ENCODE peak calls at places on chromosome X, in seven cellular contexts. C, M, R, Z, X, T and H are unnamed samples.
A peak's percentile ranks its signal among the peaks of the same experiment; 100 is the strongest.

GRCh38 chrX:15143050-15143824 is 126.6 kb downstream of the ASB9 start:
- DNase-seq in C (peak; percentile 49), M (no peak), R (peak; percentile 20), Z (peak; percentile 16), X (peak; percentile 39), T (no peak), H (no peak)

GRCh38 chrX:23902419-23902818 is 5.3 kb downstream of the APOO start:
- DNase-seq in C (peak; percentile 49), M (no peak), R (no peak), Z (no peak), X (no peak), T (no peak), H (no peak)

GRCh38 chrX:46791927-46792825 is 33.3 kb upstream of the SLC9A7 start:
- DNase-seq in C (peak; percentile 62), M (peak; percentile 41), R (no peak), Z (peak; percentile 13), X (no peak), T (peak; percentile 73), H (peak; percentile 76)

GRCh38 chrX:136041254-136041812 is 56.1 kb downstream of the SLC9A6 start:
- DNase-seq in C (no peak), M (no peak), R (no peak), Z (no peak), X (no peak), T (no peak), H (no peak)

GRCh38 chrX:44767308-44767707 is 76.5 kb upstream of the DUSP21 start:
- DNase-seq in C (no peak), M (no peak), R (no peak), Z (no peak), X (no peak), T (no peak), H (no peak)

GRCh38 chrX:53550756-53551463 is 116.7 kb upstream of the HSD17B10 start:
- DNase-seq in C (no peak), M (no peak), R (no peak), Z (no peak), X (no peak), T (no peak), H (no peak)

GRCh38 chrX:15749642-15750610 is 11.9 kb downstream of the CA5B start:
- DNase-seq in C (peak; percentile 56), M (no peak), R (peak; percentile 58), Z (peak; percentile 24), X (no peak), T (no peak), H (no peak)

GRCh38 chrX:119672252-119672825 is 20.6 kb downstream of the SEPTIN6 start:
- DNase-seq in C (no peak), M (no peak), R (no peak), Z (no peak), X (no peak), T (no peak), H (no peak)

GRCh38 chrX:24257011-24257410 is 56.9 kb downstream of the SUPT20HL2 start:
- DNase-seq in C (no peak), M (no peak), R (no peak), Z (no peak), X (no peak), T (no peak), H (no peak)

GRCh38 chrX:24306430-24306829 is 7.4 kb downstream of the SUPT20HL2 start:
- DNase-seq in C (peak; percentile 5), M (no peak), R (no peak), Z (no peak), X (no peak), T (no peak), H (no peak)

GRCh38 chrX:136147320-136147901 is at the start of gene FHL1:
- DNase-seq in C (no peak), M (peak; percentile 91), R (peak; percentile 59), Z (peak; percentile 28), X (peak; percentile 45), T (no peak), H (no peak)

GRCh38 chrX:7198499-7198898 is 50.5 kb upstream of the PUDP start:
- DNase-seq in C (no peak), M (no peak), R (no peak), Z (no peak), X (no peak), T (no peak), H (no peak)

GRCh38 chrX:110425222-110425621 is 66.6 kb downstream of the RTL9 start:
- DNase-seq in C (no peak), M (no peak), R (no peak), Z (no peak), X (no peak), T (no peak), H (no peak)

GRCh38 chrX:136304493-136304892 is 3.7 kb downstream of the ADGRG4 start:
- DNase-seq in C (no peak), M (peak; percentile 11), R (no peak), Z (no peak), X (no peak), T (no peak), H (no peak)

GRCh38 chrX:73916931-73917657 is 354.1 kb downstream of the CHIC1 start:
- DNase-seq in C (no peak), M (peak; percentile 88), R (no peak), Z (no peak), X (no peak), T (peak; percentile 36), H (peak; percentile 70)

GRCh38 chrX:153438522-153438921 is 7.3 kb downstream of the TREX2 start:
- DNase-seq in C (peak; percentile 17), M (peak; percentile 87), R (no peak), Z (no peak), X (peak; percentile 47), T (no peak), H (no peak)

GRCh38 chrX:4397471-4397870 is 684.0 kb upstream of the PRKX start:
- DNase-seq in C (no peak), M (no peak), R (no peak), Z (no peak), X (no peak), T (no peak), H (no peak)

GRCh38 chrX:39766882-39767281 is 330.9 kb downstream of the BCOR start:
- DNase-seq in C (no peak), M (peak; percentile 52), R (peak; percentile 21), Z (no peak), X (no peak), T (no peak), H (no peak)

GRCh38 chrX:39767446-39767845 is 330.3 kb downstream of the BCOR start:
- DNase-seq in C (no peak), M (no peak), R (no peak), Z (no peak), X (no peak), T (no peak), H (no peak)

GRCh38 chrX:39766085-39766726 is 331.6 kb downstream of the BCOR start:
- DNase-seq in C (peak; percentile 11), M (no peak), R (no peak), Z (no peak), X (no peak), T (no peak), H (no peak)

GRCh38 chrX:39762266-39762841 is 335.4 kb downstream of the BCOR start:
- DNase-seq in C (no peak), M (no peak), R (no peak), Z (no peak), X (no peak), T (no peak), H (peak; percentile 66)

GRCh38 chrX:39764441-39764914 is 333.3 kb downstream of the BCOR start:
- DNase-seq in C (no peak), M (peak; percentile 52), R (no peak), Z (no peak), X (peak; percentile 86), T (no peak), H (no peak)
- H3K4me3 ChIP-seq in C (no peak overlapping the region), M (no peak overlapping the region), R (no peak overlapping the region), Z (no peak overlapping the region), X (peak overlapping the region; percentile 15), T (no peak overlapping the region), H (no peak overlapping the region)

DNA sequence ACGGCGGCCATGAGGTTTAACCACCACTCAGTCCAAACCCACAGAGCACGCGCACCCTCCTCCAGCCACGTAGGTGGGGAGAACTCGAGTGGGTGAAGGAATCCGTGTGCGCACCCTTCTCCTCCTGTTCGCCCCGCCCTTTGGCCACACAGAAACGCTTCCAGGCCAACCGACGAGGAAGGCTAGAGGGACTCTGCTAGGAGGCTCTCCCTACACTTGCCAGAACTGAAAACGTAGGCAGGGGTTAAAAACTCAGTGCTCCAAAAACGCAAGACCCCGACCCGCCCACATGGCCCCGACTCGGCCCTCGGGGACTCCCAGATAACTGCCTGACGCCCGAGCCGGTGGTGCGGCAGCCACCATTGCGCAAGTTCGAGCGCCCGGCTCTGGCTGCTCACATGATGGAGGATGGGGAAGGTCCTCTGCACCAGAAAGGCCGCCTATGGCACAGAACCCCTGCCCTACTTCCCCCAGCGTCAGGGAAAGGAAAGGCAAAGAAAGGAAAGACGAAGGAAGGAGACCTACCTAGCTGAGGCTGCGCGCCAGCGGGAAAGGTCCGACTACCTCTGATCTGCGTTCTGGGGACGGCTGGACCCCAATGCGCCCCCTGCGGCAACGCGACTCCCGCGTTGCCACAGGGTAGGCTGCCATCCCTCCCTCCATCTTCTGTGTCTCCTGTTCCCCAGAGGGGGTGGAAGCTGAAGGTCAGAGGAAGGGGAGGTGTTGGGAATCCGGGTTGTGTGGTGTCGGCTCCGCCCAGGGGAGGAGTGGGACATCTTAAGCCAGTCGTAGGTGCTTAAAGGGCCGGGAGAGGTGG is 201.9 kb upstream of the AGTR2 start:
- DNase-seq in C (no peak), M (no peak), R (no peak), Z (no peak), X (no peak), T (no peak), H (no peak)
- H3K4me3 ChIP-seq in C (peak overlapping the region; percentile 40), M (peak overlapping the region; percentile 71), R (peak overlapping the region; percentile 56), Z (peak overlapping the region; percentile 17), X (no peak overlapping the region), T (no peak overlapping the region), H (peak overlapping the region; percentile 52)

GRCh38 chrX:66162331-66162822 is 1.7 kb upstream of the HEPH start:
- DNase-seq in C (no peak), M (no peak), R (no peak), Z (no peak), X (no peak), T (no peak), H (no peak)

GRCh38 chrX:66163849-66164401 is at the start of gene HEPH:
- DNase-seq in C (peak; percentile 13), M (no peak), R (no peak), Z (no peak), X (no peak), T (peak; percentile 12), H (no peak)

GRCh38 chrX:66164931-66165330 is 884 bp downstream of the HEPH start:
- DNase-seq in C (no peak), M (no peak), R (no peak), Z (no peak), X (no peak), T (no peak), H (no peak)

GRCh38 chrX:66164470-66164869 is 423 bp downstream of the HEPH start:
- DNase-seq in C (no peak), M (no peak), R (no peak), Z (no peak), X (no peak), T (no peak), H (no peak)

DNA sequence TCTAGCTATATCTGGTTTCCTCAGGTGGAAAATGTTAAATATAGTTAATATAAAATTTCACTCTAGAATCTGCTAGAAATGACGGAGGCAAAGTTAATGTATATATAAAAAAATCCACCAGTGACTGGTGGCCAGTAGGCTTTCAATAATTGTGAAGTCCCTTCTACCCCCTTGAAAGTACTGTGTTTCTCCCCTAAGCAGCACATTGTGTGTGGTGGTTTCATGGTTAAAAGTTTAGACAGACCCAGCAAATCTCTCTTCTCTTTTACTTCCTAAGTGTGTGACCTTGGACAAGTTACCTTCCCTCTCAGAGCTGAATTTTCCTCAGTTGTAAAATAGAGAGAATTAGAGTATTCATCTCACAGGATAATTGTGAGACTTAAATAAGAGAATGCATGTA is 600 bp upstream of the HEPH start:
- DNase-seq in C (no peak), M (no peak), R (no peak), Z (no peak), X (no peak), T (no peak), H (no peak)
- H3K4me3 ChIP-seq in C (no peak overlapping the region), M (no peak overlapping the region), R (peak overlapping the region; percentile 53), Z (no peak overlapping the region), X (no peak overlapping the region), T (no peak overlapping the region), H (no peak overlapping the region)

GRCh38 chrX:51803833-51804232 is 60.6 kb downstream of the GSPT2 start:
- DNase-seq in C (no peak), M (no peak), R (no peak), Z (no peak), X (no peak), T (no peak), H (no peak)
- H3K4me3 ChIP-seq in C (peak overlapping the region; percentile 52), M (no peak overlapping the region), R (peak overlapping the region; percentile 58), Z (no peak overlapping the region), X (no peak overlapping the region), T (peak overlapping the region; percentile 75), H (peak overlapping the region; percentile 71)